ENCODE peak calls at places on chromosomes 16 and 17, in seven cellular contexts. G is esophagus muscularis mucosa, H is cardiac fibroblast, Z is EL, N is choroid plexus epithelial cell, V is progenitor cell of endocrine pancreas, I is amniotic epithelial cell. F is an unnamed sample.

GRCh38 chr16:66326995-66327513 is 39.4 kb upstream of the CDH5 start:
- DNase-seq in N (peak; percentile 10), G (no peak), Z (no peak), V (peak; percentile 34), H (no peak), I (no peak), F (peak; percentile 22)

GRCh38 chr16:29849505-29849904 is 13.5 kb downstream of the CDIPT start:
- DNase-seq in H (no peak), Z (no peak), G (no peak), V (no peak), N (peak; percentile 47), I (peak; percentile 25), F (no peak)

GRCh38 chr16:73000020-73000906 is 47.7 kb downstream of the ZFHX3 start:
- DNase-seq in N (no peak), H (peak; percentile 50), G (no peak), Z (no peak), V (no peak), I (no peak), F (no peak)

GRCh38 chr17:21043296-21044232 is 753 bp upstream of the USP22 start:
- DNase-seq in V (peak; percentile 93), N (peak; percentile 99), I (peak; percentile 97), Z (peak; percentile 99), H (peak; percentile 99), G (peak; percentile 99), F (peak; percentile 95)

GRCh38 chr17:882827-883585 is 96.6 kb downstream of the NXN start:
- DNase-seq in Z (peak; percentile 32), I (peak; percentile 73), H (peak; percentile 77), N (peak; percentile 81), V (no peak), G (no peak), F (no peak)

GRCh38 chr16:25707982-25708583 is 16.3 kb downstream of the HS3ST4 start:
- DNase-seq in V (no peak), G (no peak), Z (no peak), N (peak; percentile 7), H (peak; percentile 1), I (no peak), F (no peak)

GRCh38 chr17:2688351-2689342 is 22.9 kb downstream of the CLUH start:
- DNase-seq in N (peak; percentile 35), V (peak; percentile 9), I (no peak), G (peak; percentile 88), Z (no peak), H (no peak), F (no peak)

GRCh38 chr16:48091077-48091476 is 64.7 kb downstream of the ABCC12 start:
- DNase-seq in N (no peak), Z (no peak), H (no peak), V (no peak), I (no peak), G (no peak), F (no peak)

GRCh38 chr16:11639925-11640899 is 28.0 kb upstream of the SNN start:
- DNase-seq in N (peak; percentile 99), I (peak; percentile 95), G (no peak), H (peak; percentile 99), Z (peak; percentile 99), V (no peak), F (no peak)

GRCh38 chr17:27552467-27552779 is 78.6 kb upstream of the LGALS9 start:
- DNase-seq in I (peak; percentile 58), N (peak; percentile 39), H (peak; percentile 37), V (no peak), Z (peak; percentile 89), G (no peak), F (no peak)

GRCh38 chr17:60695960-60696359 is 18.3 kb downstream of the BCAS3 start:
- DNase-seq in G (no peak), V (no peak), I (no peak), N (no peak), Z (peak; percentile 19), H (no peak), F (no peak)

GRCh38 chr16:11251525-11252481 is 4.2 kb downstream of the SOCS1 start:
- DNase-seq in G (no peak), Z (no peak), N (peak; percentile 87), H (peak; percentile 44), V (no peak), I (peak; percentile 84), F (no peak)

GRCh38 chr16:50520451-50521245 is 27.5 kb upstream of the NKD1 start:
- DNase-seq in I (no peak), V (no peak), Z (no peak), G (peak; percentile 47), H (no peak), N (no peak), F (no peak)

GRCh38 chr17:65154770-65155589 is 17.8 kb downstream of the RGS9 start:
- DNase-seq in G (no peak), N (peak; percentile 75), H (no peak), Z (peak; percentile 31), V (no peak), I (peak; percentile 34), F (no peak)

GRCh38 chr16:74035816-74036215 is 260.8 kb upstream of the PSMD7 start:
- DNase-seq in I (no peak), G (no peak), Z (no peak), V (no peak), N (peak; percentile 11), H (peak; percentile 1), F (no peak)

F was measured in NCI-H1930.